ENCODE peak calls at places on chromosomes 13 and 19, in nine cellular contexts. I, T, Y, P, K, R, Z, D and X are unnamed samples.

GRCh38 chr13:35191883-35192282 is 249.8 kb downstream of the NBEA start:
- DNase-seq in D (no peak), K (no peak), T (peak), P (no peak), Y (no peak), Z (no peak), I (no peak), R (no peak), X (no peak)

GRCh38 chr19:4120531-4120930 is 3.4 kb downstream of the MAP2K2 start:
- DNase-seq in I (no peak), D (no peak), Y (no peak), K (no peak), T (peak), Z (no peak), P (no peak), R (no peak), X (no peak)

GRCh38 chr13:30792257-30793000 is 57.1 kb downstream of the ALOX5AP start:
- DNase-seq in Z (peak), K (peak), P (peak), Y (peak), I (peak), R (peak), T (peak), D (peak), X (no peak)

GRCh38 chr19:44005968-44006367 is 3.2 kb downstream of the ZNF230 start:
- DNase-seq in Y (no peak), Z (no peak), R (no peak), I (no peak), D (no peak), T (peak), P (no peak), K (no peak), X (no peak)

GRCh38 chr13:100339411-100339935 is 249.1 kb downstream of the GGACT start:
- DNase-seq in K (no peak), R (no peak), D (no peak), T (no peak), P (peak), I (no peak), Y (no peak), Z (no peak), X (no peak)

GRCh38 chr13:22665531-22665930 is 515.2 kb upstream of the SGCG start:
- DNase-seq in D (no peak), P (no peak), I (no peak), K (no peak), R (no peak), T (no peak), Y (no peak), Z (no peak), X (no peak)

GRCh38 chr13:52173373-52173772 is 14.0 kb upstream of the NEK3 start:
- DNase-seq in R (no peak), P (no peak), I (no peak), D (no peak), K (no peak), T (no peak), Y (no peak), Z (no peak), X (no peak)

GRCh38 chr13:112113355-112113754 is 46.4 kb downstream of the SOX1 start:
- DNase-seq in K (peak), R (no peak), P (no peak), D (no peak), I (peak), Y (no peak), T (no peak), Z (no peak), X (no peak)

GRCh38 chr13:51444922-51445321 is 7.9 kb downstream of the INTS6 start:
- DNase-seq in P (no peak), Y (no peak), K (no peak), T (peak), D (no peak), R (no peak), I (no peak), Z (no peak), X (no peak)

GRCh38 chr19:53467138-53467502 is 413 bp upstream of the ZNF813 start:
- DNase-seq in Y (no peak), I (peak), T (no peak), P (peak), D (no peak), R (no peak), Z (no peak), K (no peak), X (no peak)

GRCh38 chr19:8821748-8822241 is 10.3 kb downstream of the ZNF558 start:
- DNase-seq in K (no peak), T (no peak), D (no peak), R (no peak), Y (no peak), Z (no peak), I (no peak), P (no peak), X (no peak)

GRCh38 chr13:113179374-113180230 is 21.2 kb downstream of the PROZ start:
- DNase-seq in T (peak), R (no peak), K (no peak), D (no peak), P (peak), Y (no peak), I (no peak), Z (peak), X (no peak)

GRCh38 chr13:108987488-108987887 is 358.1 kb downstream of the MYO16 start:
- DNase-seq in D (no peak), Y (no peak), Z (no peak), T (peak), P (no peak), K (no peak), R (no peak), I (no peak), X (no peak)

GRCh38 chr19:37466798-37467607 is at the start of gene ZNF569:
- DNase-seq in D (peak), K (peak), I (peak), P (peak), R (peak), Y (peak), T (peak), Z (peak), X (peak)

GRCh38 chr13:44735806-44736205 is 159.7 kb upstream of the TSC22D1 start:
- DNase-seq in I (no peak), D (no peak), K (no peak), Z (no peak), T (no peak), R (no peak), Y (no peak), P (no peak), X (no peak)

GRCh38 chr19:30224689-30225606 is 147.2 kb upstream of the ZNF536 start:
- DNase-seq in D (no peak), T (no peak), K (no peak), Y (no peak), P (peak), R (no peak), I (no peak), Z (peak), X (no peak)
- H3K4me3 ChIP-seq in D (no peak), T (no peak), K (no peak), Y (peak), P (peak), R (no peak), I (peak), Z (peak), X (no peak)

DNA sequence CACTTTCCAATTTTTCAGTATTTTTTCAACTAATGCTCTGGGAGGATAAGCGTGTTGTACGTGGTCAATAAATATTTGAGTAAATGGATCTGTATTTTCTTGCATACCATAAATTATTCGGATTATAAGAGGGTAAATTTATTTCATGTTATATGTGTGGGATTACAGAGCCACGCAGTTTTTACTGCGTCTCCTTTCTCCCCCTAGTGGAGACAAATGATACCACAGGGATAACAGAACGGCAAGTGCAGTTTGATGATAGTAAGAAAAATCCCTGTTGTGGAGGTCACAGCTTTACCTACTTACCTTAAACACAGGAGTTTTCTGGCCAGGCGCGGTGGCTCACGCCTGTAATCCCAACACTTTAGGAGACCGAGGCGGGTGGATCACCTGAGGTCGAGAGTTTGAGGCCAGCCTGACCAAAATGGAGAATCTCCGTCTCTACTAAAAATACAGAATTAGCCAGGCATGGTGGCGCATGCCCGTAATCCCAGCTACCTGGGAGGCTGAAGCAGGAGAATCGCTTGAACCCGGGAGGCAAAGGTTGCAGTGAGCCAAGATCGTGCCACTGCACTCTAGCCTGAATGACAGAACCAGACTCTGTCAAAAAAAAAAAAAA is 16.8 kb downstream of the MBD3L2B start:
- DNase-seq in K (no peak), Z (peak), T (no peak), D (no peak), R (no peak), P (no peak), I (no peak), Y (no peak), X (no peak)
- TF ChIP-seq CTCF in K (peak), Z (peak), T (no peak), D (peak), R (no peak), P (no peak), I (no peak), Y (no peak), X (no peak)

GRCh38 chr13:20161951-20162300 is 1.1 kb upstream of the GJA3 start:
- DNase-seq in P (no peak), R (no peak), T (no peak), D (no peak), I (no peak), K (no peak), Z (peak), Y (no peak), X (no peak)
- H3K4me3 ChIP-seq in P (peak), R (no peak), T (no peak), D (peak), I (peak), K (no peak), Z (peak), Y (peak), X (peak)

GRCh38 chr19:18833849-18834643 is 2.3 kb downstream of the UPF1 start:
- DNase-seq in I (peak), D (no peak), K (peak), Z (peak), T (no peak), R (no peak), P (no peak), Y (no peak), X (no peak)

GRCh38 chr19:18832331-18833140 is 777 bp downstream of the UPF1 start:
- DNase-seq in Z (peak), P (peak), T (peak), I (peak), Y (no peak), D (no peak), R (peak), K (peak), X (no peak)

GRCh38 chr19:18830488-18830887 is 1.3 kb upstream of the UPF1 start:
- DNase-seq in K (no peak), T (no peak), P (no peak), Y (no peak), I (no peak), D (no peak), R (no peak), Z (no peak), X (no peak)

GRCh38 chr19:18833141-18833476 is 1.4 kb downstream of the UPF1 start:
- DNase-seq in K (no peak), D (no peak), R (no peak), Y (no peak), T (no peak), Z (no peak), P (no peak), I (no peak), X (no peak)

DNA sequence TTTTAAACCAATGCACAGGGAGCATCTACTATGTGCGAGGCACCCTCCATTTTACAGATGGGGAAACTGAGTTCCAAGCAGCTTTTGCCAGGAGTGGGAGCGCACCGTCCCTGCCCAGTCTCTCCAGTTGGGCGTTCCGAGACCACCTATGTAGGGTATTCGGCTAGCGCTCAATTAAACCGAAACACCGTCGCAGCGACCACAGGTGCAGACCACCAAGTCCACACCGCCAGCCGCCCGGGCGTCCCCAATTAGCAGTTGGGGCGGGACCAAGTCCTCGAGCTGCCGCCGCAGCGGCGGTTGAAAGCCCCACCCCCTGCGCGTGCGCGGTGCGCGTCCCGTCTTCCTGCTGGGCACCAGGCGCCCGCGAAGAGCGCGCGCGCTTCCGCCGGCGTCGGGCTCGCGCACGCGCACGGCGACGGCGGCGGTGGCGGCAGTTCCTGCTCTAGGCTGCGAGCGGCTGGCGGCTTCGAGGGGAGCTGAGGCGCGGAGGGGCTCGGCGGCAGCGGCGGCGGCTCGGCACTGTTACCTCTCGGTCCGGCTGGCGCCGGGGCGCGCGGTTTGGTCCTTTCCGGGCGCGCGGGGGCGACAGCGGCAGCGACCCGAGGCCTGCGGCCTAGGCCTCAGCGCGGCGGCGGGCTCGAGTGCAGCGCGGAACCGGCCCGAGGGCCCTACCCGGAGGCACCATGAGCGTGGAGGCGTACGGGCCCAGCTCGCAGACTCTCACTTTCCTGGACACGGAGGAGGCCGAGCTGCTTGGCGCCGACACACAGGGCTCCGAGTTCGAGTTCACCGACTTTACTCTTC is at the start of gene UPF1:
- DNase-seq in Z (peak), Y (peak), P (peak), K (peak), R (peak), T (peak), I (peak), D (peak), X (peak)
- TF ChIP-seq CTCF in Z (peak), Y (no peak), P (no peak), K (no peak), R (no peak), T (no peak), I (no peak), D (peak), X (no peak)

DNA sequence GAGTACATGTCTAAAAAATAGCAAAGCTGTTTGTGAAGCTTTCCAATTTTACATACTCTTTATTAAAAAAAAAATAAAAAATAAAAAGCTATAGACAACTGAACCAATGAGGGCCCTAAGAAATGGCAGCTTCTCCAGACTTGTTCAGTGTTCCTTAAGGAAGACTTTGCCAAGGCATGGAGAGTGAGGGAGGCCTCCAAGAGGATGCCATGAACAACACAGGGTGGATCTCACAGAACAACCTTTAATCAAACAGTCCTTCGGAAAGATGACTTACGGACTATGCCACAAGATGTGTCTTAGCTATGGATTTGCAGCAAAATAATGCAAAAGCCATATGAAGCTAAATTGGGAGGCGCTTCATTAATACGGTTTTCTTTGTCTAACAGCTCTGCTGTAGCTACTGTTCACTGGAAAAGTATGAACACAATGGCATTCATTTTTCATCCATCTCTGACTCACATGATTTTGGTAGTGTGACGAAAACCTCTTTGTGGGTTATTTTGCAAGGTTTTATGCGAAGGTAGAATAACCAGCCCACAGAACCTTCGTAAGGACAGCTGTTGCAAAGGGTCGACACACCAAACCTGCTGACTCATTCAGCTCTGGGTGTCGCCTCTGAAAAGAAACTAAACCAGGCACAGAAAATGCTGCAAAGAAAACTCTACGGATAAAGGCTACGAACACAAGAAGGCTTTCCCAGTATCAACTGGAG is 27.7 kb downstream of the EFNB2 start:
- DNase-seq in I (no peak), Z (peak), D (peak), P (no peak), R (no peak), K (no peak), Y (no peak), T (peak), X (no peak)
- H3K4me3 ChIP-seq in I (no peak), Z (no peak), D (peak), P (no peak), R (no peak), K (no peak), Y (peak), T (no peak), X (no peak)